ENCODE peak calls at places on chromosomes 6 and 20, in ten cellular contexts. S is GM23248, Z is PC-3, G is K562, X is fibroblast of lung, T is mammary epithelial cell, Y is DND-41, B is HepG2, N is MM.1S, C is keratinocyte. W is an unnamed sample.

GRCh38 chr20:38283236-38283635 is 20.7 kb upstream of the BPI start:
- DNase-seq in S (no peak), Z (no peak), G (no peak), X (no peak), T (no peak), Y (no peak), B (no peak), N (no peak), C (no peak), W (no peak)

GRCh38 chr6:134551245-134551960 is 233.5 kb upstream of the SGK1 start:
- DNase-seq in S (peak), Z (peak), G (no peak), X (peak), T (peak), Y (no peak), B (no peak), N (no peak), C (no peak), W (no peak)

GRCh38 chr6:64227868-64228267 is 592.3 kb downstream of the PHF3 start:
- DNase-seq in S (peak), Z (peak), G (no peak), X (peak), T (no peak), Y (no peak), B (no peak), N (no peak), C (no peak), W (no peak)

GRCh38 chr6:17884501-17885039 is 102.9 kb downstream of the KIF13A start:
- DNase-seq in S (peak), Z (no peak), G (no peak), X (no peak), T (no peak), Y (no peak), B (no peak), N (peak), C (no peak), W (no peak)

GRCh38 chr6:44850367-44850766 is 462.9 kb downstream of the CDC5L start:
- DNase-seq in S (no peak), Z (no peak), G (no peak), X (no peak), T (no peak), Y (no peak), B (no peak), N (no peak), C (no peak), W (no peak)

GRCh38 chr6:45697605-45698004 is 318.1 kb downstream of the CLIC5 start:
- DNase-seq in S (peak), Z (peak), G (no peak), X (peak), T (peak), Y (no peak), B (no peak), N (no peak), C (peak), W (no peak)

GRCh38 chr6:166459906-166460305 is 77.2 kb upstream of the MPC1 start:
- DNase-seq in S (no peak), Z (no peak), G (no peak), X (no peak), T (no peak), Y (no peak), B (no peak), N (no peak), C (no peak), W (no peak)

GRCh38 chr6:71982385-71982784 is 96.0 kb downstream of the RIMS1 start:
- DNase-seq in S (peak), Z (no peak), G (no peak), X (no peak), T (peak), Y (no peak), B (no peak), N (peak), C (no peak), W (no peak)

GRCh38 chr6:3359973-3360726 is 96.7 kb downstream of the SLC22A23 start:
- DNase-seq in S (no peak), Z (no peak), G (peak), X (no peak), T (no peak), Y (no peak), B (no peak), N (no peak), C (no peak), W (no peak)

GRCh38 chr20:1829531-1829930 is 65.7 kb upstream of the SIRPA start:
- DNase-seq in S (no peak), Z (no peak), G (no peak), X (no peak), T (no peak), Y (no peak), B (no peak), N (no peak), C (no peak), W (no peak)
- TF ChIP-seq EZH2 in S (no peak), Z (no peak), G (no peak), X (no peak), T (no peak), Y (no peak), B (no peak), N (no peak), C (no peak), W (no peak)

GRCh38 chr20:728022-728944 is 40.0 kb downstream of the SLC52A3 start:
- DNase-seq in S (peak), Z (peak), G (peak), X (peak), T (no peak), Y (no peak), B (peak), N (no peak), C (no peak), W (peak)
- TF ChIP-seq EZH2 in S (peak), Z (peak), G (no peak), X (peak), T (peak), Y (no peak), B (peak), N (no peak), C (no peak), W (no peak)

GRCh38 chr6:33192671-33193602 is 670 bp upstream of the COL11A2 start:
- DNase-seq in S (peak), Z (no peak), G (no peak), X (no peak), T (no peak), Y (no peak), B (no peak), N (no peak), C (no peak), W (peak)
- TF ChIP-seq EZH2 in S (peak), Z (no peak), G (no peak), X (peak), T (no peak), Y (no peak), B (no peak), N (no peak), C (peak), W (no peak)

DNA sequence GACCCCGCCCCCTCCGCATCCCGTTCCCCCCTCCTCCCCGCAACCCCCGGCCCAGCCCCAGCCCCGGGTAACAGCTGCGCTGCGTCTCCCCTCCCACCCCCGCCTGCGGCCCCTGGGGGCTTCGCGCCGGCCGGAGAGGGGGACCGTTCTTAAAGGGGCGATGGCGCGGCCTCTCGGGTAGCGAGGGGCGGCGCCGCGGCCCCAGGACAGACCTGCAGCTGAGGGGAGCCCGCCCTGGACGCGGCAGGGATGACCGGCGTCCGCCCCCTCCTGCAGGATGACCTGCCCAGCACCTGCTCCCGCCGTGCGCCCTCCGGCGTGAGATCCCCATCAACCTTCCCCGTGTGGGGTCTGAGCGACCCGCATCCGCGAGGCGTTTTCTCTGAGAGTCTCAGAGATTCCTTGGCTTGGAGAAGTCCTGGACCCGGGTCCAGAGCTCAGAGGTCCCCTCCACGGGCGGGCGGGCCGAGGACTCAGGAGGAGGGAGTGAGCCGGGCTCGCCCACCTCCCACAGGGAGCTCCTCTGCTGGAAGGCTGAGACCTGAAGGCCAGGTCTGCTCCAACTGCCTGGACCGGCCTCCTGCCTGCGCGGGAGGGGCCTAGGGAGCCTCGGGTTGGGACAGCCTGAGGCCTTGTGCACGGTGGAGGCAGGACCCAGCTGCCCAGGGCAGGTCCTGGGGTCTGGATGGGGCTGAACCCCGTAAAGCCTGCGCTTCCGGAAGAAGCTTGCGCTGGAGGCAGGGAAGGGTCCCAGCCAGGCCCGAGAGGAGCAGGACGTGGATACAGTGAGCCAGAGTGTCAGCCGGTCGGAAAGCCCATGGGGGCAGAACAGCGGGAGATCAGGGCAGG is 497 bp upstream of the NKAIN4 start:
- DNase-seq in S (no peak), Z (no peak), G (no peak), X (no peak), T (no peak), Y (no peak), B (no peak), N (no peak), C (no peak), W (no peak)
- TF ChIP-seq EZH2 in S (peak), Z (no peak), G (no peak), X (no peak), T (no peak), Y (no peak), B (peak), N (no peak), C (no peak), W (peak)

GRCh38 chr6:49565261-49565660 is 14.8 kb downstream of the C6orf141 start:
- DNase-seq in S (no peak), Z (no peak), G (no peak), X (no peak), T (no peak), Y (no peak), B (no peak), N (no peak), C (no peak), W (no peak)

GRCh38 chr6:49565855-49566254 is 15.4 kb downstream of the C6orf141 start:
- DNase-seq in S (no peak), Z (peak), G (no peak), X (no peak), T (no peak), Y (no peak), B (peak), N (no peak), C (no peak), W (no peak)

GRCh38 chr6:49570474-49571079 is 20.1 kb downstream of the C6orf141 start:
- DNase-seq in S (peak), Z (peak), G (no peak), X (peak), T (no peak), Y (no peak), B (peak), N (no peak), C (no peak), W (no peak)
- TF ChIP-seq EZH2 in S (no peak), Z (no peak), G (no peak), X (no peak), T (no peak), Y (no peak), B (no peak), N (no peak), C (no peak), W (no peak)

DNA sequence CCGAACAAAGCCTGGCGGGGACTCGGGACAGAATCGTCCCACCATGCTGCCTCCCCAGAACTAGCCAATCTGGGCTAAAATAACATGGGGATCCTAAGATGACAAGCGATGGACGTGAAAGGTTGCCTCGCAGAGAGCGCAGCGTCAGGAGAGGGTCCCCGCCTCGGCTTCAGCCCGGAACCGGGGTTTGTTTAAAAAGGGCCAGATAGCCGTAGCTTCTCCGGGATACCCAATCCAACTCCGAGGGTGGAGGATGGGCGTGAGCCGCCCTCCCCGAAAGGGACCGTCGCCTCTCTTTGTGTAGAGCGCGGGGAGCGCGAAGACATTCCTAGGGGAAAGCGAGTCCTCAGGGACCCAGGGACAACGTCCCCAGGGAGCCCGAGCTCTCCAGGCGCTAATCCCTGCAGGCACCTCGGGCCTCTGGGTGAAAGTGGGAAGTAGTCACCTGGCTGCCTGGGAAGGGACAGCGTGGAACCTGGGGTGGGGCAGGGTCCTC is 640 bp downstream of the CD24 start:
- DNase-seq in S (peak), Z (peak), G (no peak), X (no peak), T (peak), Y (no peak), B (no peak), N (no peak), C (no peak), W (no peak)
- TF ChIP-seq EZH2 in S (peak), Z (no peak), G (no peak), X (peak), T (no peak), Y (no peak), B (no peak), N (no peak), C (no peak), W (no peak)

DNA sequence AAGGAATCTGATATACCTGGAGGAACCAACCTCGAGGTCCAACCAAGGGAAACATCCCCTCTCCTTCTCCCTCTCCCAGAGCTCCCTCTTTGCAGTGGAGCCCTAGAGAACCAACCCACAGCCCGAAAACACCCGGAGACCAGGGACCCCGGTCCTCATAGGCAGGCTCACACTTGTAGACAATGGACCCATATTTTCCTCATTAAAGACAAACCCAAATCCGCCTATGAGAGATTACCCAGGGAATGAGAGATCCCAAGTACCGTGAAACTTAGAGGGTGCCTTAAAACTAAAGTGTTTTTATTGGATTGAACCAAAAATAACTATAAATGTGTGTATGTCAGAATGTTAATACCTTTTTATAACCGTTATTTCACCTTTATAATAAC is 9.6 kb upstream of the FOXF2 start:
- DNase-seq in S (no peak), Z (no peak), G (no peak), X (no peak), T (no peak), Y (no peak), B (no peak), N (no peak), C (no peak), W (no peak)
- TF ChIP-seq EZH2 in S (peak), Z (no peak), G (no peak), X (no peak), T (peak), Y (no peak), B (no peak), N (no peak), C (peak), W (no peak)

DNA sequence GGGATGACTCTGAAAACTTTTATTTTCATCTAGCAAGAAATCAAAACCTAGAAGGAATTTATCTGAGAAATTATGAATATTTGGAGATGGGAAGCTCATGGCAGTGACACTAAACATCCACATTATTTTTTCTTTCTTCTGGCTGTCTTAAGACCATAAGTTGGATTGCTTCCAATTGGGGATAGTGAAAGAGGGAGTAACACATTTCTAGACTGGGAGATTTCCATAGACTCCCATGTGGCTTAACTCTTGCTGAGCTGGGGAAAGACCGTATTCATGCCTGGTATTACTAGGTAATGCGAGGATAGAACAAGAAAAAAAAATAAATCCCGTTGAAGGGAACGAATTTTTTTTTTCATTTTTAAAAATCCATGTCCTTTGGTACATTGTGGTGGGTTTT is 120.0 kb downstream of the UTRN start:
- DNase-seq in S (no peak), Z (no peak), G (no peak), X (peak), T (no peak), Y (no peak), B (no peak), N (no peak), C (no peak), W (no peak)
- TF ChIP-seq EZH2 in S (no peak), Z (no peak), G (no peak), X (no peak), T (no peak), Y (no peak), B (no peak), N (no peak), C (no peak), W (no peak)